ENCODE peak calls at places on chromosomes 5 and 9, in nine cellular contexts. One of them, this sample, is unnamed.

GRCh38 chr9:111874500-111874899 is 22.1 kb upstream of the UGCG start:
- DNase-seq in HEK293T: no peak
- DNase-seq in T-helper 22 cell: no peak
- DNase-seq in NCI-H510A treated with DMSO at 0.1 percent for 48 hours: no peak
- DNase-seq in activated T-cell treated with anti-CD3 and anti-CD28 coated beads, Interleukin-2, amount 50 U/mL, for 4 hours: no peak
- DNase-seq in NB4: no peak
- DNase-seq in activated CD4-positive, alpha-beta T cell treated with anti-CD3 and anti-CD28 coated beads for 4 hours: no peak
- DNase-seq in osteocyte: no peak
- DNase-seq in CD4-positive, alpha-beta T cell: no peak
- DNase-seq in this sample: no peak

GRCh38 chr5:132836852-132837251 is 6.4 kb upstream of the SHROOM1 start:
- DNase-seq in activated T-cell treated with anti-CD3 and anti-CD28 coated beads, Interleukin-2, amount 50 U/mL, for 4 hours: no peak
- DNase-seq in activated CD4-positive, alpha-beta T cell treated with anti-CD3 and anti-CD28 coated beads for 4 hours: no peak
- DNase-seq in HEK293T: no peak
- DNase-seq in NCI-H510A treated with DMSO at 0.1 percent for 48 hours: no peak
- DNase-seq in CD4-positive, alpha-beta T cell: no peak
- DNase-seq in NB4: no peak
- DNase-seq in T-helper 22 cell: no peak
- DNase-seq in osteocyte: no peak
- DNase-seq in this sample: no peak

GRCh38 chr5:174596429-174596828 is 128.0 kb upstream of the MSX2 start:
- DNase-seq in CD4-positive, alpha-beta T cell: no peak
- DNase-seq in NCI-H510A treated with DMSO at 0.1 percent for 48 hours: no peak
- DNase-seq in activated T-cell treated with anti-CD3 and anti-CD28 coated beads, Interleukin-2, amount 50 U/mL, for 4 hours: no peak
- DNase-seq in HEK293T: no peak
- DNase-seq in osteocyte: no peak
- DNase-seq in NB4: no peak
- DNase-seq in activated CD4-positive, alpha-beta T cell treated with anti-CD3 and anti-CD28 coated beads for 4 hours: no peak
- DNase-seq in T-helper 22 cell: no peak
- DNase-seq in this sample: no peak

GRCh38 chr9:36082928-36083327 is 46.2 kb downstream of the RECK start:
- DNase-seq in NCI-H510A treated with DMSO at 0.1 percent for 48 hours: no peak
- DNase-seq in HEK293T: no peak
- DNase-seq in T-helper 22 cell: no peak
- DNase-seq in activated CD4-positive, alpha-beta T cell treated with anti-CD3 and anti-CD28 coated beads for 4 hours: no peak
- DNase-seq in osteocyte: no peak
- DNase-seq in activated T-cell treated with anti-CD3 and anti-CD28 coated beads, Interleukin-2, amount 50 U/mL, for 4 hours: no peak
- DNase-seq in CD4-positive, alpha-beta T cell: no peak
- DNase-seq in NB4: no peak
- DNase-seq in this sample: no peak

GRCh38 chr9:128340691-128341434 is 536 bp downstream of the SLC27A4 start:
- DNase-seq in NB4: no peak
- DNase-seq in HEK293T: no peak
- DNase-seq in osteocyte: no peak
- DNase-seq in CD4-positive, alpha-beta T cell: no peak
- DNase-seq in T-helper 22 cell: no peak
- DNase-seq in activated T-cell treated with anti-CD3 and anti-CD28 coated beads, Interleukin-2, amount 50 U/mL, for 4 hours: no peak
- DNase-seq in NCI-H510A treated with DMSO at 0.1 percent for 48 hours: no peak
- DNase-seq in activated CD4-positive, alpha-beta T cell treated with anti-CD3 and anti-CD28 coated beads for 4 hours: no peak
- DNase-seq in this sample: no peak

GRCh38 chr5:95382843-95383242 is 8.3 kb upstream of the FAM81B start:
- DNase-seq in activated T-cell treated with anti-CD3 and anti-CD28 coated beads, Interleukin-2, amount 50 U/mL, for 4 hours: no peak
- DNase-seq in CD4-positive, alpha-beta T cell: no peak
- DNase-seq in T-helper 22 cell: no peak
- DNase-seq in NB4: no peak
- DNase-seq in HEK293T: peak
- DNase-seq in osteocyte: no peak
- DNase-seq in activated CD4-positive, alpha-beta T cell treated with anti-CD3 and anti-CD28 coated beads for 4 hours: no peak
- DNase-seq in NCI-H510A treated with DMSO at 0.1 percent for 48 hours: peak
- DNase-seq in this sample: no peak

GRCh38 chr9:95629585-95629984 is 112.8 kb upstream of the PTCH1 start:
- DNase-seq in NCI-H510A treated with DMSO at 0.1 percent for 48 hours: no peak
- DNase-seq in osteocyte: no peak
- DNase-seq in NB4: no peak
- DNase-seq in HEK293T: no peak
- DNase-seq in T-helper 22 cell: no peak
- DNase-seq in activated CD4-positive, alpha-beta T cell treated with anti-CD3 and anti-CD28 coated beads for 4 hours: no peak
- DNase-seq in CD4-positive, alpha-beta T cell: no peak
- DNase-seq in activated T-cell treated with anti-CD3 and anti-CD28 coated beads, Interleukin-2, amount 50 U/mL, for 4 hours: no peak
- DNase-seq in this sample: no peak

GRCh38 chr9:130670644-130671043 is 6.2 kb downstream of the PRDM12 start:
- DNase-seq in NB4: no peak
- DNase-seq in CD4-positive, alpha-beta T cell: no peak
- DNase-seq in T-helper 22 cell: no peak
- DNase-seq in activated T-cell treated with anti-CD3 and anti-CD28 coated beads, Interleukin-2, amount 50 U/mL, for 4 hours: no peak
- DNase-seq in osteocyte: no peak
- DNase-seq in activated CD4-positive, alpha-beta T cell treated with anti-CD3 and anti-CD28 coated beads for 4 hours: no peak
- DNase-seq in NCI-H510A treated with DMSO at 0.1 percent for 48 hours: no peak
- DNase-seq in HEK293T: no peak
- DNase-seq in this sample: no peak

GRCh38 chr5:175602171-175602570 is 55.7 kb upstream of the HRH2 start:
- DNase-seq in activated T-cell treated with anti-CD3 and anti-CD28 coated beads, Interleukin-2, amount 50 U/mL, for 4 hours: no peak
- DNase-seq in T-helper 22 cell: no peak
- DNase-seq in activated CD4-positive, alpha-beta T cell treated with anti-CD3 and anti-CD28 coated beads for 4 hours: no peak
- DNase-seq in CD4-positive, alpha-beta T cell: no peak
- DNase-seq in NCI-H510A treated with DMSO at 0.1 percent for 48 hours: no peak
- DNase-seq in osteocyte: no peak
- DNase-seq in HEK293T: no peak
- DNase-seq in NB4: peak
- DNase-seq in this sample: no peak

GRCh38 chr9:114220129-114220541 is 64.8 kb downstream of the COL27A1 start:
- DNase-seq in osteocyte: no peak
- DNase-seq in T-helper 22 cell: no peak
- DNase-seq in NCI-H510A treated with DMSO at 0.1 percent for 48 hours: no peak
- DNase-seq in HEK293T: no peak
- DNase-seq in activated T-cell treated with anti-CD3 and anti-CD28 coated beads, Interleukin-2, amount 50 U/mL, for 4 hours: no peak
- DNase-seq in activated CD4-positive, alpha-beta T cell treated with anti-CD3 and anti-CD28 coated beads for 4 hours: no peak
- DNase-seq in CD4-positive, alpha-beta T cell: no peak
- DNase-seq in NB4: no peak
- DNase-seq in this sample: no peak

GRCh38 chr5:172403191-172403794 is 51.0 kb downstream of the SH3PXD2B start:
- DNase-seq in T-helper 22 cell: no peak
- DNase-seq in osteocyte: no peak
- DNase-seq in HEK293T: peak
- DNase-seq in CD4-positive, alpha-beta T cell: no peak
- DNase-seq in NCI-H510A treated with DMSO at 0.1 percent for 48 hours: no peak
- DNase-seq in activated CD4-positive, alpha-beta T cell treated with anti-CD3 and anti-CD28 coated beads for 4 hours: no peak
- DNase-seq in NB4: no peak
- DNase-seq in activated T-cell treated with anti-CD3 and anti-CD28 coated beads, Interleukin-2, amount 50 U/mL, for 4 hours: no peak
- DNase-seq in this sample: peak

GRCh38 chr9:14111670-14112069 is 202.3 kb downstream of the NFIB start:
- DNase-seq in CD4-positive, alpha-beta T cell: no peak
- DNase-seq in activated CD4-positive, alpha-beta T cell treated with anti-CD3 and anti-CD28 coated beads for 4 hours: no peak
- DNase-seq in activated T-cell treated with anti-CD3 and anti-CD28 coated beads, Interleukin-2, amount 50 U/mL, for 4 hours: no peak
- DNase-seq in T-helper 22 cell: no peak
- DNase-seq in osteocyte: no peak
- DNase-seq in HEK293T: no peak
- DNase-seq in NCI-H510A treated with DMSO at 0.1 percent for 48 hours: no peak
- DNase-seq in NB4: no peak
- DNase-seq in this sample: peak

GRCh38 chr9:132546148-132547051 is 36.0 kb upstream of the BARHL1 start:
- DNase-seq in NB4: peak
- DNase-seq in osteocyte: no peak
- DNase-seq in activated T-cell treated with anti-CD3 and anti-CD28 coated beads, Interleukin-2, amount 50 U/mL, for 4 hours: no peak
- DNase-seq in activated CD4-positive, alpha-beta T cell treated with anti-CD3 and anti-CD28 coated beads for 4 hours: no peak
- DNase-seq in T-helper 22 cell: no peak
- DNase-seq in NCI-H510A treated with DMSO at 0.1 percent for 48 hours: no peak
- DNase-seq in CD4-positive, alpha-beta T cell: no peak
- DNase-seq in HEK293T: peak
- DNase-seq in this sample: peak

GRCh38 chr9:27426717-27427645 is 97.1 kb upstream of the IFNK start:
- DNase-seq in NB4: no peak
- DNase-seq in HEK293T: no peak
- DNase-seq in osteocyte: no peak
- DNase-seq in activated CD4-positive, alpha-beta T cell treated with anti-CD3 and anti-CD28 coated beads for 4 hours: no peak
- DNase-seq in T-helper 22 cell: no peak
- DNase-seq in NCI-H510A treated with DMSO at 0.1 percent for 48 hours: no peak
- DNase-seq in CD4-positive, alpha-beta T cell: no peak
- DNase-seq in activated T-cell treated with anti-CD3 and anti-CD28 coated beads, Interleukin-2, amount 50 U/mL, for 4 hours: no peak
- DNase-seq in this sample: no peak

GRCh38 chr5:98769256-98770157 is 4.0 kb upstream of the RGMB start:
- DNase-seq in osteocyte: peak
- DNase-seq in NCI-H510A treated with DMSO at 0.1 percent for 48 hours: no peak
- DNase-seq in activated CD4-positive, alpha-beta T cell treated with anti-CD3 and anti-CD28 coated beads for 4 hours: peak
- DNase-seq in NB4: peak
- DNase-seq in activated T-cell treated with anti-CD3 and anti-CD28 coated beads, Interleukin-2, amount 50 U/mL, for 4 hours: no peak
- DNase-seq in T-helper 22 cell: no peak
- DNase-seq in CD4-positive, alpha-beta T cell: no peak
- DNase-seq in HEK293T: peak
- DNase-seq in this sample: no peak

GRCh38 chr5:16974981-16975380 is 38.9 kb upstream of the MYO10 start:
- DNase-seq in osteocyte: no peak
- DNase-seq in NCI-H510A treated with DMSO at 0.1 percent for 48 hours: no peak
- DNase-seq in CD4-positive, alpha-beta T cell: no peak
- DNase-seq in T-helper 22 cell: no peak
- DNase-seq in NB4: no peak
- DNase-seq in activated CD4-positive, alpha-beta T cell treated with anti-CD3 and anti-CD28 coated beads for 4 hours: no peak
- DNase-seq in HEK293T: no peak
- DNase-seq in activated T-cell treated with anti-CD3 and anti-CD28 coated beads, Interleukin-2, amount 50 U/mL, for 4 hours: no peak
- DNase-seq in this sample: no peak

GRCh38 chr9:92665836-92666235 is 4.1 kb downstream of the IPPK start:
- DNase-seq in NCI-H510A treated with DMSO at 0.1 percent for 48 hours: no peak
- DNase-seq in osteocyte: no peak
- DNase-seq in NB4: no peak
- DNase-seq in HEK293T: no peak
- DNase-seq in T-helper 22 cell: no peak
- DNase-seq in activated T-cell treated with anti-CD3 and anti-CD28 coated beads, Interleukin-2, amount 50 U/mL, for 4 hours: no peak
- DNase-seq in activated CD4-positive, alpha-beta T cell treated with anti-CD3 and anti-CD28 coated beads for 4 hours: no peak
- DNase-seq in CD4-positive, alpha-beta T cell: no peak
- DNase-seq in this sample: no peak

GRCh38 chr5:137735531-137736284 is at the start of gene KLHL3:
- DNase-seq in CD4-positive, alpha-beta T cell: peak
- DNase-seq in activated CD4-positive, alpha-beta T cell treated with anti-CD3 and anti-CD28 coated beads for 4 hours: peak
- DNase-seq in T-helper 22 cell: peak
- DNase-seq in activated T-cell treated with anti-CD3 and anti-CD28 coated beads, Interleukin-2, amount 50 U/mL, for 4 hours: peak
- DNase-seq in osteocyte: no peak
- DNase-seq in HEK293T: peak
- DNase-seq in NB4: no peak
- DNase-seq in NCI-H510A treated with DMSO at 0.1 percent for 48 hours: peak
- DNase-seq in this sample: no peak

GRCh38 chr5:37664551-37664950 is 175.3 kb downstream of the GDNF start:
- DNase-seq in NCI-H510A treated with DMSO at 0.1 percent for 48 hours: no peak
- DNase-seq in CD4-positive, alpha-beta T cell: no peak
- DNase-seq in activated CD4-positive, alpha-beta T cell treated with anti-CD3 and anti-CD28 coated beads for 4 hours: no peak
- DNase-seq in osteocyte: no peak
- DNase-seq in activated T-cell treated with anti-CD3 and anti-CD28 coated beads, Interleukin-2, amount 50 U/mL, for 4 hours: no peak
- DNase-seq in HEK293T: no peak
- DNase-seq in T-helper 22 cell: no peak
- DNase-seq in NB4: no peak
- DNase-seq in this sample: no peak

GRCh38 chr5:109645591-109646236 is 44.0 kb upstream of the MAN2A1 start:
- DNase-seq in NCI-H510A treated with DMSO at 0.1 percent for 48 hours: peak
- DNase-seq in NB4: no peak
- DNase-seq in activated CD4-positive, alpha-beta T cell treated with anti-CD3 and anti-CD28 coated beads for 4 hours: no peak
- DNase-seq in T-helper 22 cell: no peak
- DNase-seq in osteocyte: no peak
- DNase-seq in HEK293T: peak
- DNase-seq in CD4-positive, alpha-beta T cell: no peak
- DNase-seq in activated T-cell treated with anti-CD3 and anti-CD28 coated beads, Interleukin-2, amount 50 U/mL, for 4 hours: no peak
- DNase-seq in this sample: peak

GRCh38 chr9:78765861-78766260 is 468.9 kb downstream of the PSAT1 start:
- DNase-seq in activated T-cell treated with anti-CD3 and anti-CD28 coated beads, Interleukin-2, amount 50 U/mL, for 4 hours: no peak
- DNase-seq in HEK293T: no peak
- DNase-seq in T-helper 22 cell: no peak
- DNase-seq in NB4: no peak
- DNase-seq in CD4-positive, alpha-beta T cell: no peak
- DNase-seq in NCI-H510A treated with DMSO at 0.1 percent for 48 hours: no peak
- DNase-seq in osteocyte: no peak
- DNase-seq in activated CD4-positive, alpha-beta T cell treated with anti-CD3 and anti-CD28 coated beads for 4 hours: no peak
- DNase-seq in this sample: no peak

GRCh38 chr5:43203373-43203772 is 11.3 kb downstream of the NIM1K start:
- DNase-seq in osteocyte: no peak
- DNase-seq in CD4-positive, alpha-beta T cell: no peak
- DNase-seq in NB4: no peak
- DNase-seq in activated T-cell treated with anti-CD3 and anti-CD28 coated beads, Interleukin-2, amount 50 U/mL, for 4 hours: no peak
- DNase-seq in activated CD4-positive, alpha-beta T cell treated with anti-CD3 and anti-CD28 coated beads for 4 hours: no peak
- DNase-seq in T-helper 22 cell: no peak
- DNase-seq in NCI-H510A treated with DMSO at 0.1 percent for 48 hours: no peak
- DNase-seq in HEK293T: no peak
- DNase-seq in this sample: peak

GRCh38 chr5:134902071-134902801 is 2.7 kb upstream of the PCBD2 start:
- DNase-seq in NB4: peak
- DNase-seq in CD4-positive, alpha-beta T cell: no peak
- DNase-seq in T-helper 22 cell: no peak
- DNase-seq in activated CD4-positive, alpha-beta T cell treated with anti-CD3 and anti-CD28 coated beads for 4 hours: no peak
- DNase-seq in HEK293T: no peak
- DNase-seq in osteocyte: no peak
- DNase-seq in activated T-cell treated with anti-CD3 and anti-CD28 coated beads, Interleukin-2, amount 50 U/mL, for 4 hours: no peak
- DNase-seq in NCI-H510A treated with DMSO at 0.1 percent for 48 hours: no peak
- DNase-seq in this sample: no peak